ENCODE peak calls at places on chromosomes 1 and 21, in ten cellular contexts. W, N, J, D, Z, F, E, O, T and X are unnamed samples.

GRCh38 chr1:153933955-153934354 is 11.2 kb upstream of the GATAD2B start:
- DNase-seq in F (no peak), N (no peak), J (no peak), O (no peak), T (no peak), D (no peak), E (no peak), W (no peak), Z (no peak), X (no peak)

GRCh38 chr1:173276922-173277800 is 70.0 kb upstream of the TNFSF4 start:
- DNase-seq in W (no peak), N (no peak), Z (no peak), J (no peak), D (no peak), F (no peak), T (no peak), O (no peak), E (no peak), X (no peak)

GRCh38 chr21:38486705-38487104 is 11.6 kb downstream of the ERG start:
- DNase-seq in D (no peak), T (no peak), O (no peak), N (no peak), J (no peak), W (no peak), Z (no peak), F (no peak), E (no peak), X (peak)

GRCh38 chr1:201882665-201883132 is 6.0 kb upstream of the SHISA4 start:
- DNase-seq in J (no peak), N (peak), E (no peak), W (no peak), D (peak), Z (no peak), O (no peak), F (no peak), T (peak), X (peak)

GRCh38 chr1:243523766-243524165 is 267.9 kb downstream of the SDCCAG8 start:
- DNase-seq in E (no peak), N (no peak), W (no peak), T (no peak), F (no peak), Z (no peak), J (no peak), O (no peak), D (no peak), X (no peak)

GRCh38 chr1:35560256-35561225 is 2.9 kb downstream of the NCDN start:
- DNase-seq in O (peak), N (no peak), T (no peak), W (no peak), E (no peak), Z (no peak), J (no peak), F (no peak), D (no peak), X (no peak)

GRCh38 chr1:91682882-91683597 is 182.4 kb downstream of the CDC7 start:
- DNase-seq in F (no peak), E (no peak), J (no peak), O (no peak), W (no peak), D (no peak), N (no peak), T (no peak), Z (no peak), X (no peak)

GRCh38 chr1:173478099-173478555 is 992 bp downstream of the PRDX6 start:
- DNase-seq in W (no peak), O (no peak), N (peak), J (no peak), Z (peak), D (peak), E (no peak), T (peak), F (peak), X (peak)

GRCh38 chr21:36753556-36753955 is 54.6 kb downstream of the SIM2 start:
- DNase-seq in D (peak), F (no peak), Z (no peak), N (peak), T (no peak), E (peak), W (no peak), O (no peak), J (no peak), X (no peak)

GRCh38 chr1:193542668-193543067 is 356.3 kb upstream of the B3GALT2 start:
- DNase-seq in T (no peak), O (no peak), W (no peak), E (no peak), Z (no peak), F (peak), J (no peak), N (no peak), D (peak), X (peak)

GRCh38 chr1:199862047-199862446 is 165.5 kb upstream of the NR5A2 start:
- DNase-seq in D (no peak), J (no peak), N (no peak), Z (no peak), O (no peak), E (no peak), T (no peak), F (no peak), W (no peak), X (no peak)

GRCh38 chr1:228445867-228446584 is 29.4 kb upstream of the TRIM17 start:
- DNase-seq in J (no peak), D (peak), N (no peak), F (peak), Z (no peak), W (no peak), E (no peak), T (no peak), O (no peak), X (peak)

GRCh38 chr1:243301059-243301458 is 45.2 kb downstream of the SDCCAG8 start:
- DNase-seq in F (no peak), T (no peak), N (no peak), O (no peak), W (no peak), D (peak), J (no peak), Z (no peak), E (no peak), X (no peak)

GRCh38 chr21:32452641-32453040 is 40.1 kb downstream of the EVA1C start:
- DNase-seq in F (no peak), O (no peak), J (no peak), T (no peak), W (no peak), Z (no peak), D (no peak), E (no peak), N (no peak), X (no peak)

GRCh38 chr1:92709738-92710137 is 75.2 kb downstream of the EVI5 start:
- DNase-seq in J (no peak), O (no peak), D (peak), T (no peak), W (no peak), E (peak), F (peak), N (peak), Z (no peak), X (no peak)

GRCh38 chr1:20399606-20400180 is 86.3 kb downstream of the CAMK2N1 start:
- DNase-seq in W (no peak), O (no peak), T (no peak), F (peak), E (no peak), Z (no peak), D (no peak), N (peak), J (no peak), X (no peak)

GRCh38 chr1:202966006-202966904 is 802 bp downstream of the CYB5R1 start:
- DNase-seq in N (no peak), Z (no peak), D (no peak), J (no peak), T (no peak), F (no peak), E (no peak), W (peak), O (peak), X (no peak)

GRCh38 chr1:76786232-76786631 is 81.0 kb upstream of the ST6GALNAC5 start:
- DNase-seq in D (peak), F (no peak), W (no peak), Z (no peak), N (no peak), E (no peak), O (no peak), T (no peak), J (no peak), X (no peak)

GRCh38 chr1:25569599-25570458 is 26.4 kb downstream of the LDLRAP1 start:
- DNase-seq in O (no peak), T (peak), N (no peak), W (no peak), E (no peak), F (peak), D (no peak), J (no peak), Z (no peak), X (no peak)

GRCh38 chr1:181798191-181798926 is 263.2 kb downstream of the ZNF648 start:
- DNase-seq in E (no peak), O (no peak), D (no peak), N (no peak), Z (no peak), W (no peak), J (no peak), T (no peak), F (no peak), X (no peak)

GRCh38 chr21:45941338-45941710 is 40.2 kb upstream of the COL6A1 start:
- DNase-seq in T (no peak), Z (no peak), J (no peak), E (no peak), O (no peak), D (no peak), N (no peak), F (no peak), W (no peak), X (no peak)

GRCh38 chr1:206722751-206723499 is 38.2 kb downstream of the MAPKAPK2 start:
- DNase-seq in Z (no peak), O (no peak), E (no peak), W (no peak), F (no peak), D (no peak), T (no peak), N (peak), J (no peak), X (no peak)

GRCh38 chr1:60971330-60971729 is 111.0 kb upstream of the NFIA start:
- DNase-seq in W (no peak), J (no peak), E (no peak), D (no peak), T (no peak), O (no peak), Z (no peak), N (no peak), F (no peak), X (no peak)

GRCh38 chr1:30745156-30745833 is 12.3 kb downstream of the LAPTM5 start:
- DNase-seq in E (no peak), Z (no peak), N (no peak), J (no peak), O (no peak), D (no peak), T (no peak), F (no peak), W (no peak), X (no peak)

GRCh38 chr1:51690285-51690961 is 73.5 kb downstream of the OSBPL9 start:
- DNase-seq in J (no peak), T (no peak), W (no peak), F (no peak), N (peak), O (no peak), E (peak), D (peak), Z (no peak), X (peak)

GRCh38 chr1:186167096-186167668 is 207.9 kb downstream of the TPR start:
- DNase-seq in T (no peak), E (no peak), F (no peak), N (no peak), J (no peak), Z (no peak), D (no peak), O (no peak), W (no peak), X (no peak)

GRCh38 chr21:44965251-44966022 is 25.6 kb downstream of the SLX9 start:
- DNase-seq in E (peak), T (no peak), W (no peak), F (no peak), D (peak), J (no peak), O (no peak), Z (no peak), N (no peak), X (peak)

GRCh38 chr21:28431527-28432200 is 561.0 kb downstream of the LTN1 start:
- DNase-seq in O (no peak), J (no peak), W (no peak), D (no peak), F (no peak), N (no peak), T (no peak), E (no peak), Z (no peak), X (no peak)

GRCh38 chr1:232142403-232143314 is 487.3 kb downstream of the SIPA1L2 start:
- DNase-seq in T (no peak), E (peak), W (no peak), D (peak), N (peak), Z (no peak), J (no peak), O (no peak), F (peak), X (no peak)

GRCh38 chr1:60848583-60849188 is 233.7 kb upstream of the NFIA start:
- DNase-seq in O (no peak), D (peak), E (no peak), N (peak), Z (no peak), W (no peak), F (no peak), T (no peak), J (no peak), X (no peak)

GRCh38 chr1:181159451-181160151 is 71.1 kb downstream of the IER5 start:
- DNase-seq in E (no peak), J (peak), N (no peak), O (no peak), T (no peak), Z (peak), F (no peak), D (no peak), W (peak), X (peak)

GRCh38 chr1:20376880-20377494 is 86.3 kb downstream of the VWA5B1 start:
- DNase-seq in T (peak), W (peak), E (no peak), O (no peak), N (peak), J (peak), Z (peak), D (peak), F (peak), X (peak)

GRCh38 chr1:24172598-24172997 is 14.5 kb downstream of the IFNLR1 start:
- DNase-seq in E (no peak), Z (no peak), J (no peak), N (no peak), W (no peak), O (no peak), F (no peak), T (no peak), D (no peak), X (no peak)

DNA sequence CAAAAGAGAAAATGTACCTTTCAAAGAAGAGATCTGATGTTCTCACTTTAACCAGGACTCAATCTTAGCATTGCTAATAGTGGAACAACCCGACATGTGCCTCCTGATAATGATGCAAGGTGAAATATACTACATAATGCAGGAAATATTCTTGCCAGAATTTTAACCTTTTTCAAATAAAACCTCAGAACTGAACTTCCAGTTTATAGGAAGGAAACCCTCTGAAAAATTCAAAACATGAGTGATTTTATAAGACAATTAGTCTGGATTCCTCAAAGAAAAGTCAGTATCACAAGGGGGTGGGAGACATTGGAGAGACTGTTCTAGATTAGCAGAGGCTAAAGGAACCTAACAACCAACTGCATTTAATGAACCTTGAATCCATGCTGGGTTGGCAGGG is 18.1 kb downstream of the AHCYL1 start:
- DNase-seq in F (no peak), T (no peak), J (no peak), E (no peak), W (no peak), Z (no peak), N (no peak), D (no peak), O (no peak), X (no peak)
- H3K27ac ChIP-seq in F (no peak), T (peak), J (no peak), E (no peak), W (no peak), Z (no peak), N (peak), D (peak), O (no peak), X (no peak)

GRCh38 chr1:8411803-8412182 is 93.9 kb downstream of the SLC45A1 start:
- DNase-seq in T (no peak), O (no peak), D (no peak), Z (no peak), F (no peak), W (no peak), E (no peak), N (no peak), J (no peak), X (no peak)
- H3K27ac ChIP-seq in T (no peak), O (no peak), D (peak), Z (no peak), F (no peak), W (no peak), E (peak), N (peak), J (no peak), X (no peak)

GRCh38 chr1:46755121-46755520 is 36.2 kb upstream of the EFCAB14 start:
- DNase-seq in J (no peak), Z (no peak), O (no peak), F (no peak), W (no peak), T (no peak), E (no peak), N (no peak), D (no peak), X (no peak)
- H3K27ac ChIP-seq in J (no peak), Z (no peak), O (no peak), F (no peak), W (no peak), T (no peak), E (no peak), N (no peak), D (no peak), X (no peak)

GRCh38 chr21:16310191-16310590 is 580.4 kb downstream of the USP25 start:
- DNase-seq in D (no peak), W (no peak), J (no peak), E (no peak), T (no peak), N (no peak), O (no peak), Z (peak), F (no peak), X (no peak)

GRCh38 chr21:16305686-16306085 is 575.9 kb downstream of the USP25 start:
- DNase-seq in E (no peak), F (no peak), N (no peak), T (no peak), O (no peak), J (no peak), Z (no peak), W (no peak), D (no peak), X (no peak)

GRCh38 chr21:16307256-16307655 is 577.5 kb downstream of the USP25 start:
- DNase-seq in O (no peak), E (no peak), T (no peak), D (no peak), J (no peak), W (no peak), N (no peak), F (no peak), Z (no peak), X (no peak)

GRCh38 chr21:16309250-16309971 is 579.6 kb downstream of the USP25 start:
- DNase-seq in E (no peak), N (no peak), F (no peak), Z (peak), D (no peak), T (no peak), J (no peak), O (no peak), W (no peak), X (no peak)

GRCh38 chr21:16308269-16308668 is 578.5 kb downstream of the USP25 start:
- DNase-seq in N (no peak), T (no peak), F (no peak), O (no peak), Z (no peak), E (no peak), J (no peak), W (no peak), D (peak), X (no peak)
- H3K27ac ChIP-seq in N (no peak), T (no peak), F (peak), O (peak), Z (peak), E (no peak), J (no peak), W (no peak), D (peak), X (no peak)

GRCh38 chr1:11802616-11802972 is 3.2 kb downstream of the MTHFR start:
- DNase-seq in J (no peak), N (no peak), O (no peak), D (peak), W (no peak), Z (no peak), E (no peak), F (no peak), T (peak), X (no peak)
- H3K27ac ChIP-seq in J (peak), N (no peak), O (peak), D (peak), W (peak), Z (no peak), E (peak), F (no peak), T (peak), X (peak)

GRCh38 chr1:110348771-110349170 is 9.6 kb downstream of the RBM15 start:
- DNase-seq in N (no peak), Z (no peak), D (peak), W (no peak), J (no peak), T (no peak), O (no peak), F (no peak), E (no peak), X (no peak)
- H3K27ac ChIP-seq in N (no peak), Z (no peak), D (no peak), W (no peak), J (no peak), T (peak), O (no peak), F (no peak), E (no peak), X (no peak)